ENCODE peak calls at places on chromosomes 4 and X, in ten cellular contexts. O, Q, K, S, V, M, D, A, L and Y are unnamed samples.

GRCh38 chrX:41164469-41164868 is 79.2 kb downstream of the USP9X start:
- DNase-seq in L (no peak), A (no peak), D (no peak), K (no peak), M (no peak), V (no peak), S (peak; percentile 26), O (no peak), Q (no peak), Y (no peak)

GRCh38 chr4:169024762-169025161 is 14.7 kb upstream of the CBR4 start:
- DNase-seq in Q (no peak), L (no peak), A (peak; percentile 7), V (no peak), O (peak; percentile 64), S (peak; percentile 18), D (no peak), M (no peak), K (peak; percentile 51), Y (peak; percentile 3)

GRCh38 chrX:38649227-38649626 is 87.9 kb downstream of the TSPAN7 start:
- DNase-seq in V (no peak), D (no peak), S (no peak), K (no peak), A (no peak), O (no peak), Q (no peak), M (no peak), L (no peak), Y (peak; percentile 31)

GRCh38 chrX:103584606-103585005 is 709 bp upstream of the TCEAL4 start:
- DNase-seq in D (no peak), L (no peak), O (no peak), K (no peak), Q (no peak), S (peak; percentile 17), A (no peak), M (no peak), V (no peak), Y (no peak)

GRCh38 chr4:87566276-87566675 is 37.1 kb upstream of the SPARCL1 start:
- DNase-seq in A (no peak), M (no peak), V (no peak), D (no peak), S (peak; percentile 19), O (no peak), Q (no peak), L (no peak), K (no peak), Y (no peak)

GRCh38 chr4:80897537-80898303 is 132.8 kb upstream of the BMP3 start:
- DNase-seq in V (no peak), K (peak; percentile 6), D (no peak), M (no peak), Q (no peak), A (no peak), L (no peak), O (peak; percentile 43), S (no peak), Y (no peak)

GRCh38 chrX:6187256-6187655 is 41.4 kb downstream of the NLGN4X start:
- DNase-seq in O (no peak), K (no peak), A (no peak), L (no peak), V (no peak), Q (no peak), S (no peak), D (no peak), M (no peak), Y (no peak)

GRCh38 chr4:7813674-7814073 is 126.0 kb downstream of the AFAP1 start:
- DNase-seq in M (no peak), O (peak; percentile 61), Q (no peak), V (no peak), D (no peak), A (no peak), L (no peak), S (no peak), K (peak; percentile 34), Y (no peak)

GRCh38 chr4:131978120-131978519 is 1171.0 kb upstream of the PCDH10 start:
- DNase-seq in A (no peak), D (no peak), L (no peak), M (no peak), Q (no peak), K (no peak), S (no peak), V (no peak), O (no peak), Y (no peak)

GRCh38 chr4:142817442-142817841 is 28.7 kb downstream of the INPP4B start:
- DNase-seq in L (no peak), A (peak; percentile 59), S (no peak), D (no peak), V (peak; percentile 26), O (peak; percentile 89), K (peak; percentile 93), M (no peak), Q (peak; percentile 75), Y (no peak)

GRCh38 chr4:153785830-153786721 is 2.8 kb downstream of the SFRP2 start:
- DNase-seq in V (no peak), D (peak; percentile 68), A (no peak), L (no peak), M (no peak), O (peak; percentile 41), Q (no peak), K (peak; percentile 49), S (no peak), Y (peak; percentile 11)

GRCh38 chr4:54384563-54384962 is 155.5 kb downstream of the PDGFRA start:
- DNase-seq in K (peak; percentile 47), L (no peak), V (no peak), A (no peak), S (peak; percentile 12), M (no peak), O (peak; percentile 8), Q (no peak), D (peak; percentile 71), Y (peak; percentile 47)

GRCh38 chr4:178198691-178199090 is 756.5 kb upstream of the AGA start:
- DNase-seq in K (no peak), Q (peak; percentile 36), V (no peak), M (no peak), L (no peak), S (no peak), A (no peak), D (no peak), O (no peak), Y (no peak)

GRCh38 chr4:147640331-147640730 is 23.1 kb downstream of the TMEM184C start:
- DNase-seq in S (no peak), D (no peak), K (no peak), A (no peak), V (no peak), O (no peak), M (no peak), L (no peak), Q (no peak), Y (no peak)

GRCh38 chr4:6776920-6777635 is 5.4 kb upstream of the KIAA0232 start:
- DNase-seq in M (no peak), K (no peak), O (no peak), S (no peak), L (no peak), Q (no peak), D (no peak), V (no peak), A (no peak), Y (no peak)

GRCh38 chrX:48492293-48492910 is 16.4 kb upstream of the PORCN start:
- DNase-seq in M (no peak), L (no peak), K (peak; percentile 36), V (no peak), Q (peak; percentile 42), D (no peak), O (peak; percentile 55), S (no peak), A (no peak), Y (no peak)

GRCh38 chr4:98653890-98654867 is 4.2 kb downstream of the TSPAN5 start:
- DNase-seq in D (no peak), A (no peak), K (peak; percentile 84), Q (peak; percentile 88), S (no peak), M (no peak), V (no peak), L (no peak), O (peak; percentile 88), Y (no peak)